ENCODE peak calls at places on chromosomes 16 and 17, in nine cellular contexts. R is BJ, E is gastrocnemius medialis, C is upper lobe of right lung, F is aorta, M is fibroblast of mammary gland, V is stomach, U is HFF-Myc, P is dorsolateral prefrontal cortex. K is an unnamed sample.

GRCh38 chr17:59505610-59506276 is 59.7 kb upstream of the DHX40 start:
- DNase-seq in R (no peak), P (no peak), M (peak), F (no peak), U (no peak), C (no peak), E (no peak), V (no peak), K (peak)

GRCh38 chr17:9890124-9890523 is 14.9 kb downstream of the RCVRN start:
- DNase-seq in F (no peak), P (no peak), R (no peak), C (no peak), E (no peak), U (no peak), M (peak), V (no peak), K (no peak)

GRCh38 chr17:74218436-74218835 is 5.1 kb downstream of the TTYH2 start:
- DNase-seq in U (no peak), C (no peak), P (no peak), V (no peak), E (no peak), M (no peak), R (no peak), F (no peak), K (no peak)

GRCh38 chr17:81221371-81221841 is 1.4 kb downstream of the CEP131 start:
- DNase-seq in P (no peak), E (no peak), M (no peak), F (no peak), U (no peak), C (no peak), R (no peak), V (no peak), K (no peak)

GRCh38 chr17:48121921-48122650 is 14.5 kb downstream of the SNX11 start:
- DNase-seq in P (no peak), R (no peak), C (no peak), M (no peak), V (no peak), U (no peak), E (no peak), F (no peak), K (no peak)

GRCh38 chr17:41167561-41167960 is 460 bp downstream of the KRTAP4-3 start:
- DNase-seq in R (no peak), U (no peak), M (no peak), F (peak), V (no peak), C (no peak), E (no peak), P (no peak), K (no peak)

GRCh38 chr17:63433746-63434591 is 12.1 kb downstream of the CYB561 start:
- DNase-seq in R (peak), M (peak), E (peak), C (no peak), F (peak), U (peak), P (peak), V (peak), K (peak)

GRCh38 chr17:71188811-71189492 is 931.9 kb upstream of the SOX9 start:
- DNase-seq in U (peak), C (no peak), E (no peak), M (peak), P (no peak), V (no peak), R (peak), F (no peak), K (peak)

GRCh38 chr16:5761592-5761991 is 664.0 kb upstream of the EEF2KMT start:
- DNase-seq in E (no peak), U (no peak), F (no peak), M (no peak), V (no peak), R (no peak), P (no peak), C (no peak), K (no peak)

GRCh38 chr17:35359396-35359795 is 14.0 kb downstream of the SLFN11 start:
- DNase-seq in M (no peak), F (no peak), C (no peak), R (no peak), E (no peak), P (no peak), V (no peak), U (no peak), K (no peak)

GRCh38 chr17:42617956-42618431 is 8.5 kb downstream of the TUBG1 start:
- DNase-seq in R (no peak), P (no peak), F (no peak), U (no peak), V (no peak), E (peak), M (no peak), C (no peak), K (peak)

GRCh38 chr17:1126327-1126726 is 53.5 kb downstream of the ABR start:
- DNase-seq in U (no peak), P (peak), M (peak), C (no peak), V (no peak), E (no peak), R (no peak), F (no peak), K (no peak)

GRCh38 chr17:77141846-77142449 is 1.2 kb downstream of the SEC14L1 start:
- DNase-seq in E (no peak), P (no peak), M (no peak), F (no peak), R (no peak), V (no peak), C (no peak), U (no peak), K (no peak)

GRCh38 chr17:15917021-15917438 is 27.9 kb upstream of the ADORA2B start:
- DNase-seq in F (no peak), R (no peak), C (no peak), P (no peak), U (no peak), V (no peak), E (no peak), M (no peak), K (no peak)

GRCh38 chr16:53369921-53370320 is 64.3 kb upstream of the RBL2 start:
- DNase-seq in F (no peak), P (no peak), E (no peak), R (peak), V (no peak), M (peak), C (no peak), U (no peak), K (peak)

GRCh38 chr16:55508941-55509920 is at the start of gene LPCAT2:
- DNase-seq in M (peak), V (peak), C (peak), R (peak), F (peak), P (peak), U (peak), E (peak), K (peak)

GRCh38 chr16:88458039-88458772 is 5.1 kb downstream of the ZFPM1 start:
- DNase-seq in P (no peak), R (no peak), C (no peak), F (no peak), V (no peak), M (no peak), U (no peak), E (no peak), K (no peak)

GRCh38 chr16:1906052-1906845 is 12.0 kb downstream of the HS3ST6 start:
- DNase-seq in M (no peak), V (no peak), U (no peak), R (no peak), P (no peak), C (no peak), F (no peak), E (no peak), K (no peak)

GRCh38 chr17:55265434-55266021 is 768 bp downstream of the HLF start:
- DNase-seq in P (no peak), F (no peak), M (no peak), U (no peak), E (no peak), V (no peak), C (peak), R (no peak), K (no peak)

GRCh38 chr17:80737106-80738019 is 192.7 kb downstream of the RPTOR start:
- DNase-seq in U (no peak), F (peak), M (no peak), R (no peak), V (no peak), P (no peak), E (no peak), C (no peak), K (no peak)

GRCh38 chr16:10558746-10559641 is 21.4 kb downstream of the EMP2 start:
- DNase-seq in P (peak), V (peak), E (peak), C (peak), U (no peak), M (peak), F (peak), R (peak), K (peak)
- H3K4me3 ChIP-seq in P (no peak), V (peak), E (peak), C (peak), U (peak), M (peak), F (no peak), R (peak), K (no peak)

DNA sequence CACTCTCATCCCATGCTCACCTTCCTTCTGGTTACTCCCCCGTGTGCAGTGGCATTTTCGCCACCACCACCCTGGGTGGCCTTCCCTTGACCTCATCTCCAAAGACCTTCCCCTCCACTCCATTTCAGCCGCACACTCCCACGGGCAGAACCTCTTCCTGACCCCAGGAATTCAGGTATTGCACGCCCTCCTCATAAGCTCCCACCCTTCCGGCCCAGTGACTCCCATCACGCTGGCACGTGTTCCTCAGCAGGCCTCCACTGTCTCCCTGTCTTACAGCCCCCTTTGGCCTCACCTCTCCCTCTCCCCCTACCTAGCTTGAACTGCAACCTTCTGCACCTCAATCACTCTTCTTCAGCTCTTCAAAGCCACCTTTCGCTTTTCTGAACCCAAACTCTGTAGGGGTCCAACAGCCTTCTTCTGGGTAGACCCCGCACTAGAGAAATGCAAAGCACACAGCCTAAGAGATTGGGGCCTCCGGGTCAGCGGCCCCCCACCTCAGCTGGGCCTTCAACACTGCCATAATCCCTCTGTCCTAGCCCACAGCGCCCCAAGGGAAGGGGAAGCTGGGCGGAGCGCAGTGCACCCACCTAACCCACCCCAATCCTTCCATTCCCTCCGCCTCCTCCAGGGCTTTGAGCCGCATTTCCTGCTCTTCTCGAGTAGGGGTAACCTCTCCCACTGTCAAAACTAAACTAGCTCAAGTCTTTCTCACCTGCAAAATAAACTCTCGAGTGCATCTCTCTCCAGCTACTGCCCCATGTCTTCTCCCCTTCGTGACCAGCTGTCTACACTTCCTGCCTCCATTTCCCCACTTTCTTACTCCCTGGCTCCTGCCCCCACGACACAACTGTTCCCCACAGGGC is 1.7 kb upstream of the TMEM97 start:
- DNase-seq in V (no peak), P (no peak), R (no peak), F (no peak), E (no peak), C (no peak), M (no peak), U (no peak), K (no peak)
- H3K4me3 ChIP-seq in V (no peak), P (peak), R (no peak), F (no peak), E (no peak), C (no peak), M (no peak), U (peak), K (no peak)

GRCh38 chr16:57480754-57481230 is 5.5 kb downstream of the DOK4 start:
- DNase-seq in R (no peak), U (no peak), E (no peak), F (peak), P (no peak), M (no peak), V (no peak), C (no peak), K (no peak)

GRCh38 chr16:57479043-57479421 is 7.3 kb downstream of the DOK4 start:
- DNase-seq in C (no peak), R (no peak), F (peak), V (no peak), P (no peak), E (no peak), M (no peak), U (no peak), K (no peak)

GRCh38 chr16:57480127-57480753 is 6.1 kb downstream of the DOK4 start:
- DNase-seq in C (peak), E (peak), F (peak), V (peak), R (no peak), M (peak), P (no peak), U (no peak), K (no peak)

GRCh38 chr16:57478396-57479024 is 7.8 kb downstream of the DOK4 start:
- DNase-seq in E (no peak), P (no peak), M (no peak), C (no peak), U (no peak), V (no peak), F (no peak), R (no peak), K (no peak)

DNA sequence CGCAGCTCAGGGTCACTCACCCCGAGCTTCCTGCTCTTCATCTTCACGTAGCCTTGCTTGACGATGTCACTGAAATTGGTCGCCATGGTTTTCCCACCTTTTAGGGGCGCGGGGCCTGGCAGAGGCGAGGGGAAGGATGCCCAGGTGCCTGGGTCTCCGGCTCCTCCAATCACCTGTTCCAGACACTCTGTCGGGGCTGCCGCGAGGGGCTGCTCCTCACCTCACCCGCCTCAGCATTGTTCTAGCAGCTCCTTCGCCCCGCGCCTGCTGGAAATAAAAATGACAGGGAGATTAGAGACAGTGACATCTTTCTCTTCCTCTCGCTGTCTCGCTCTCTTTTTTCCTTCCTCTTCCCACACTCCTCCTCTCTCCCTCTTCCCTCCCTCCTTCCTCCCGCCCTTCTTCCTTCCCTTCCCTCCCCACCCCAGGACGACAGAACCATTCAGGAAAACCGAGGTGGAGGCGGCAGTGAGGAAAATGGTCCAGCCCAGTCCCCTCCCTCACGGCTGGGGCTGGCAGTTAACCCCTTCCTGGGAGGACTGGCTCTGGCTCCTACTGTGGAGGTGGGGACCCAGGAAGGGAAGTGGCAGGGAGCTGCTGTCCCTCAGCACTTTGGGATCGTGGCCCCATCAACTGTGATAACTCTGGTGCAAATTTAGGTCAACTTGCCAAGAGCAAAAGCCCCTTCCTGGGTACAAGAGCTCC is 6.7 kb downstream of the DOK4 start:
- DNase-seq in R (no peak), C (no peak), U (peak), V (peak), E (no peak), F (peak), M (peak), P (no peak), K (peak)
- H3K4me3 ChIP-seq in R (peak), C (peak), U (peak), V (peak), E (peak), F (peak), M (peak), P (peak), K (peak)

DNA sequence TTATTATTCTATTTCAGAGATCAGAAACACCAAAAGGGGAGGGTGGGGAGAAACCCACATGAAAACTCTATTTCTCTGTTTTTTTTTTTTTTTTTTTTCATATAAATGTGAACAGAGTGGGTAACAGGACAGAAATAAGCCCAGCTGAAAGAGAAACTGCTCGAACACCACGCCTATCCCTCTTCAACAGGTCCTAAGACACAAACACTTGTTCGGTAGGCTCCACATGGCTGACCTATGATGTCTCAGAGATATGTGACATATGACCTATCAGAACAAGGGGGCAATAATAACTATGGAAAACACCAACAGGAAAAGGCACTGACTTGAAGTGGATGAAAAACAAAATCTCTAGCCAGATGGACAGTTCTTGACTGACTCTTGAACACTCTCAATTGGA is 44.8 kb downstream of the PARN start:
- DNase-seq in U (no peak), V (no peak), M (no peak), C (no peak), P (no peak), F (no peak), R (no peak), E (no peak), K (no peak)
- H3K4me3 ChIP-seq in U (no peak), V (no peak), M (no peak), C (no peak), P (no peak), F (no peak), R (no peak), E (no peak), K (no peak)

GRCh38 chr16:70685938-70686375 is at the start of gene MTSS2:
- DNase-seq in C (peak), F (peak), V (peak), R (no peak), M (peak), P (peak), E (peak), U (no peak), K (peak)

GRCh38 chr16:70687671-70688265 is 1.9 kb upstream of the MTSS2 start:
- DNase-seq in U (no peak), P (no peak), V (no peak), E (no peak), C (no peak), R (no peak), M (no peak), F (peak), K (no peak)

GRCh38 chr16:70685061-70685937 is 554 bp downstream of the MTSS2 start:
- DNase-seq in F (peak), M (no peak), E (peak), V (no peak), R (no peak), C (no peak), U (no peak), P (no peak), K (no peak)

GRCh38 chr16:70687172-70687531 is 1.3 kb upstream of the MTSS2 start:
- DNase-seq in V (no peak), E (peak), M (no peak), U (no peak), F (peak), P (no peak), C (no peak), R (no peak), K (no peak)

DNA sequence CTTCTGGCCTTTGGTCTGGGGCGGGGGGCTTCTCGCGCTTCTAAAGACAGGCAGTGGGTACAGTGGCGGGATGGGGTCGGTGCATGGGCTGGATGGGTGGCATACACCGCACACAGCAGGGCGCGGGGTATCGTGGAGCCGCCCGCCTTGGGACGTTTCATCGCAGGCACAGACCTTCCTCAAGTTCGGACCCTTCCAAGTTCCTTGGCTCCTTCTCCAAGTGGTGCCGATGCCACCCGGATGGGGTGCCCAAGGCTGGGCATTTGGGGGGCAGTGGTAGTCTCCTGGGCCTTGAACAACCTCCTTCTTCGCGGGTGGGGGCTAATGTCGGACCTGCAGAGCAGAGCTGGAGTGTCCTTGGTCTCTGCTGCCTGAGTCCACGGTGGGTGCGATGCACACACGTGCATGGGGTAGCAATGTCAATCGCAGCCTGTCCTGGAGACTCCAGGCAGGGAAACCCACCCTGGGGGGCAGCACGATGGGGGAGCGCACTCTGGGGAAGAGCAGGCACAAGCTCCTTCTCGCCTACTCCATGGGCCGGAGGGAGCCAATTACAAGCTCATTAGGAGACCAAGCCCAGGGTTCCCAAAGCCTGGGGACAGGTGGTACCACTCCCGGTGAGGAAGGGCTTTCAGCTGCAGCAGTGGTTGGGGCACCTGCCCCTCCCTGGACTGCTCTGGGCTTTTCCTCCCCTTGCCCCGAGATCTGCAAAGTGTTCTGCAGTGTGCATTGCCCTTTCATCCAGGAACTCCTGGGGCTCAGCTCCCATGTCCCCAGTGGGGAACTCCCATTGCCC is 721 bp upstream of the MTSS2 start:
- DNase-seq in F (peak), P (no peak), V (no peak), M (no peak), E (peak), U (no peak), C (no peak), R (no peak), K (no peak)
- H3K4me3 ChIP-seq in F (peak), P (peak), V (peak), M (peak), E (peak), U (peak), C (peak), R (peak), K (peak)